ENCODE peak calls at places on chromosome 2, in six cellular contexts. Y is PC-3, T is tibial nerve, B is brain microvascular endothelial cell, M is spleen, H is D721Med. Q is an unnamed sample.
A peak's percentile ranks its signal among the peaks of the same experiment; 100 is the strongest.

GRCh38 chr2:31317387-31317786 is 83.4 kb downstream of the EHD3 start:
- DNase-seq in Y (no peak), T (no peak), B (no peak), M (no peak), H (no peak), Q (no peak)

GRCh38 chr2:158395166-158395565 is 61.4 kb downstream of the CCDC148 start:
- DNase-seq in Y (no peak), T (no peak), B (peak; percentile 34), M (no peak), H (no peak), Q (no peak)

GRCh38 chr2:241065355-241065803 is 36.7 kb downstream of the MTERF4 start:
- DNase-seq in Y (no peak), T (no peak), B (no peak), M (no peak), H (no peak), Q (no peak)

GRCh38 chr2:181376442-181376841 is 80.7 kb upstream of the ITGA4 start:
- DNase-seq in Y (no peak), T (no peak), B (no peak), M (peak; percentile 62), H (no peak), Q (no peak)

GRCh38 chr2:201343559-201343958 is 13.6 kb downstream of the FLACC1 start:
- DNase-seq in Y (no peak), T (no peak), B (no peak), M (no peak), H (no peak), Q (no peak)

GRCh38 chr2:212882626-212883025 is 268.8 kb downstream of the IKZF2 start:
- DNase-seq in Y (no peak), T (no peak), B (no peak), M (no peak), H (no peak), Q (no peak)

GRCh38 chr2:234795974-234796690 is 155.7 kb upstream of the SH3BP4 start:
- DNase-seq in Y (no peak), T (no peak), B (no peak), M (no peak), H (no peak), Q (no peak)

GRCh38 chr2:224260605-224261004 is 141.3 kb downstream of the FAM124B start:
- DNase-seq in Y (no peak), T (no peak), B (no peak), M (no peak), H (no peak), Q (no peak)

GRCh38 chr2:113977060-113977659 is 87.3 kb downstream of the ACTR3 start:
- DNase-seq in Y (no peak), T (no peak), B (no peak), M (no peak), H (no peak), Q (no peak)

GRCh38 chr2:68741805-68742306 is 7.2 kb downstream of the ARHGAP25 start:
- DNase-seq in Y (peak; percentile 16), T (no peak), B (no peak), M (no peak), H (no peak), Q (no peak)

GRCh38 chr2:172436889-172437288 is 9.5 kb downstream of the ITGA6 start:
- DNase-seq in Y (no peak), T (no peak), B (no peak), M (no peak), H (no peak), Q (no peak)

GRCh38 chr2:159584796-159585195 is 31.6 kb downstream of the BAZ2B start:
- DNase-seq in Y (no peak), T (no peak), B (no peak), M (no peak), H (no peak), Q (no peak)

GRCh38 chr2:189210250-189211075 is 30.9 kb upstream of the COL5A2 start:
- DNase-seq in Y (peak; percentile 85), T (peak; percentile 24), B (peak; percentile 85), M (no peak), H (no peak), Q (no peak)

GRCh38 chr2:112669667-112670066 is 23.9 kb downstream of the SLC20A1 start:
- DNase-seq in Y (peak; percentile 25), T (no peak), B (no peak), M (no peak), H (no peak), Q (no peak)

GRCh38 chr2:241943961-241944575 is 74.5 kb downstream of the RTP5 start:
- DNase-seq in Y (no peak), T (no peak), B (no peak), M (peak; percentile 51), H (no peak), Q (no peak)

GRCh38 chr2:229202646-229203045 is 68.4 kb downstream of the PID1 start:
- DNase-seq in Y (no peak), T (no peak), B (no peak), M (no peak), H (no peak), Q (no peak)

GRCh38 chr2:36356199-36356989 is 816 bp downstream of the CRIM1 start:
- DNase-seq in Y (peak; percentile 25), T (peak; percentile 21), B (no peak), M (peak; percentile 86), H (no peak), Q (peak; percentile 20)

GRCh38 chr2:186733414-186733813 is 39.6 kb downstream of the FAM171B start:
- DNase-seq in Y (no peak), T (no peak), B (no peak), M (no peak), H (no peak), Q (peak; percentile 53)

GRCh38 chr2:77487074-77487803 is 34.9 kb downstream of the LRRTM4 start:
- DNase-seq in Y (no peak), T (no peak), B (no peak), M (peak; percentile 71), H (no peak), Q (no peak)

GRCh38 chr2:73685770-73686438 is 43.7 kb upstream of the NAT8 start:
- DNase-seq in Y (no peak), T (no peak), B (no peak), M (no peak), H (no peak), Q (no peak)

GRCh38 chr2:37418956-37419355 is 74.5 kb downstream of the QPCT start:
- DNase-seq in Y (peak; percentile 64), T (no peak), B (no peak), M (no peak), H (no peak), Q (no peak)

GRCh38 chr2:101740555-101740964 is 43.1 kb downstream of the MAP4K4 start:
- DNase-seq in Y (no peak), T (no peak), B (no peak), M (no peak), H (no peak), Q (no peak)

GRCh38 chr2:84830095-84830494 is 50.8 kb downstream of the TRABD2A start:
- DNase-seq in Y (no peak), T (peak; percentile 18), B (no peak), M (peak; percentile 83), H (no peak), Q (no peak)

GRCh38 chr2:238160206-238161129 is 1.7 kb downstream of the ERFE start:
- DNase-seq in Y (no peak), T (no peak), B (no peak), M (peak; percentile 78), H (peak; percentile 66), Q (peak; percentile 50)

GRCh38 chr2:188813846-188814245 is 160.3 kb upstream of the COL3A1 start:
- DNase-seq in Y (no peak), T (no peak), B (peak; percentile 55), M (no peak), H (no peak), Q (no peak)

GRCh38 chr2:239852272-239852671 is 172.9 kb downstream of the NDUFA10 start:
- DNase-seq in Y (no peak), T (no peak), B (no peak), M (no peak), H (no peak), Q (no peak)

GRCh38 chr2:46382331-46383112 is 85.3 kb downstream of the EPAS1 start:
- DNase-seq in Y (no peak), T (no peak), B (no peak), M (no peak), H (no peak), Q (no peak)

GRCh38 chr2:218180728-218181127 is 14.0 kb upstream of the CXCR1 start:
- DNase-seq in Y (no peak), T (no peak), B (no peak), M (no peak), H (no peak), Q (no peak)

GRCh38 chr2:112143150-112143549 is 5.0 kb downstream of the FBLN7 start:
- DNase-seq in Y (no peak), T (no peak), B (no peak), M (no peak), H (no peak), Q (no peak)

GRCh38 chr2:65432227-65433190 is at the start of gene SPRED2:
- DNase-seq in Y (peak; percentile 95), T (peak; percentile 93), B (peak; percentile 94), M (peak; percentile 92), H (peak; percentile 43), Q (peak; percentile 88)
- TF ChIP-seq CTCF in Y (no peak), T (peak; percentile 52), B (no peak), M (no peak), H (no peak), Q (no peak)

DNA sequence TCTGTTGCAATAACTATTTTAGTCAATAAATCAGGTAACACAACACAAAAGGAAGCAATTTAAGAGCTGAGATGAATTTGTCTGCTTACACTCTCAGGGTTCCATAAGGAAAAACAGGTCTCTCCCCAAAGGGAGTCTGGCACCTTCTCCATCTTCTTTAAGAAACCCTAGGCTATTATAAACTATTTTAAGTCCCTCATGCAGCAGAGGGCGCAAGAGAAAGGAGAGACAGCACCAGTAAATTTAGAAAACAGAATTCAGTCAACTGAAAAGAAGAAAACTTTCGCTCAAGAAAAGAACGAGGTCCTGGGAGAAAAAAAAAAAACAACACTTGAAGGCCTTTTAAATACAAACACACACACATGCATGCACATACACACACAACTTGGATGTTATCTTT is 19.1 kb downstream of the SULT1C4 start:
- DNase-seq in Y (peak; percentile 67), T (no peak), B (peak; percentile 23), M (no peak), H (no peak), Q (no peak)
- TF ChIP-seq CTCF in Y (peak; percentile 74), T (no peak), B (peak; percentile 46), M (no peak), H (peak; percentile 40), Q (no peak)

DNA sequence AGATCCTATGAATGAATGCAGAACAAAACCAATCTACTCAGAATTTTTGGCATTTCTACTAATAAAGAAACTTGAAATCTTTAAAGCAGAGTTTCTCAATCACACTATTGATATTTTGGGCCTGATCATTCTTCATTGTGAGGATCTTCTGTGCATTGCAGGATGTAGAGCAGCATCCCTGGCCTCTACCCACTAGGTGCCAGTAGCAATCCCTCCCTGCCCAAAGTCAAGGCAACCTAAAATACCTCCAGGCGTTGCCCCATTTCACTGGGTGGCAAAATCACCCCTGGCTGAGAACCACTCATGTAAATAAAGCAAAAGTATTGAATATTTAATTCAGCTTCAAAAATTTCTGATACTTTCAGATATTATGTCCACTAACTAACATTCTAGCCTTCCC is 213.0 kb downstream of the SP3 start:
- DNase-seq in Y (peak; percentile 51), T (no peak), B (no peak), M (no peak), H (no peak), Q (no peak)
- TF ChIP-seq CTCF in Y (peak; percentile 65), T (no peak), B (peak; percentile 69), M (no peak), H (peak; percentile 8), Q (no peak)

GRCh38 chr2:127640082-127641072 is 5.6 kb upstream of the GPR17 start:
- DNase-seq in Y (no peak), T (no peak), B (no peak), M (peak; percentile 93), H (no peak), Q (no peak)
- TF ChIP-seq CTCF in Y (peak; percentile 49), T (no peak), B (peak; percentile 49), M (no peak), H (no peak), Q (no peak)

GRCh38 chr2:233371608-233372007 is 17.3 kb downstream of the DGKD start:
- DNase-seq in Y (no peak), T (no peak), B (no peak), M (no peak), H (no peak), Q (no peak)
- TF ChIP-seq CTCF in Y (no peak), T (no peak), B (no peak), M (no peak), H (no peak), Q (no peak)